ENCODE peak calls at places on chromosomes 5 and 9, in five cellular contexts. C is HepG2, S is SJSA1, T is foreskin fibroblast, O is amniotic stem cell. W is an unnamed sample.

GRCh38 chr9:135369401-135369800 is 110.2 kb upstream of the PPP1R26 start:
- DNase-seq in C (no peak), S (no peak), T (no peak), O (no peak), W (no peak)

GRCh38 chr5:143140492-143141231 is 262.8 kb downstream of the NR3C1 start:
- DNase-seq in C (no peak), S (no peak), T (no peak), O (no peak), W (no peak)

GRCh38 chr5:175663191-175664184 is 5.6 kb downstream of the HRH2 start:
- DNase-seq in C (no peak), S (no peak), T (no peak), O (no peak), W (no peak)

GRCh38 chr5:54517512-54518145 is at the start of gene SNX18:
- DNase-seq in C (peak), S (peak), T (peak), O (peak), W (peak)

GRCh38 chr5:10656176-10656830 is 92.4 kb downstream of the ANKRD33B start:
- DNase-seq in C (no peak), S (no peak), T (no peak), O (no peak), W (no peak)

GRCh38 chr9:135579356-135579755 is 17.8 kb downstream of the PAEP start:
- DNase-seq in C (no peak), S (no peak), T (no peak), O (no peak), W (no peak)

GRCh38 chr5:178625679-178626483 is 969 bp downstream of the CLK4 start:
- DNase-seq in C (no peak), S (no peak), T (no peak), O (no peak), W (peak)

GRCh38 chr9:87641067-87641466 is 84.9 kb upstream of the CTSL start:
- DNase-seq in C (no peak), S (no peak), T (no peak), O (no peak), W (no peak)

GRCh38 chr5:67416133-67416937 is 219.7 kb upstream of the CD180 start:
- DNase-seq in C (no peak), S (no peak), T (no peak), O (no peak), W (no peak)

GRCh38 chr5:36378551-36378950 is 76.8 kb upstream of the RANBP3L start:
- DNase-seq in C (no peak), S (no peak), T (peak), O (no peak), W (peak)

GRCh38 chr9:3847377-3847776 is 321.6 kb upstream of the RFX3 start:
- DNase-seq in C (no peak), S (no peak), T (no peak), O (no peak), W (no peak)

GRCh38 chr9:28287413-28287812 is 714.1 kb upstream of the C9orf72 start:
- DNase-seq in C (no peak), S (no peak), T (no peak), O (no peak), W (no peak)

GRCh38 chr5:5787366-5787765 is 364.9 kb downstream of the ICE1 start:
- DNase-seq in C (no peak), S (no peak), T (no peak), O (no peak), W (no peak)

GRCh38 chr9:128282500-128282899 is 6.4 kb downstream of the SWI5 start:
- DNase-seq in C (no peak), S (no peak), T (no peak), O (no peak), W (peak)

GRCh38 chr9:68762570-68762969 is 57.5 kb downstream of the PIP5K1B start:
- DNase-seq in C (no peak), S (no peak), T (no peak), O (no peak), W (no peak)

GRCh38 chr5:157890825-157891587 is 32.1 kb upstream of the CLINT1 start:
- DNase-seq in C (no peak), S (no peak), T (no peak), O (no peak), W (no peak)

GRCh38 chr5:145637396-145637795 is 197.7 kb downstream of the PRELID2 start:
- DNase-seq in C (no peak), S (no peak), T (no peak), O (no peak), W (no peak)

GRCh38 chr9:88745281-88746001 is 210.5 kb downstream of the NXNL2 start:
- DNase-seq in C (no peak), S (peak), T (peak), O (no peak), W (no peak)

GRCh38 chr5:5077236-5077635 is 62.9 kb upstream of the ADAMTS16 start:
- DNase-seq in C (no peak), S (no peak), T (no peak), O (no peak), W (no peak)

GRCh38 chr9:15349892-15350761 is 43.1 kb upstream of the TTC39B start:
- DNase-seq in C (peak), S (peak), T (no peak), O (no peak), W (peak)

GRCh38 chr5:380701-381309 is 59.3 kb downstream of the AHRR start:
- DNase-seq in C (no peak), S (no peak), T (no peak), O (no peak), W (peak)

GRCh38 chr5:72079288-72079687 is 28.0 kb upstream of the MAP1B start:
- DNase-seq in C (no peak), S (no peak), T (no peak), O (no peak), W (no peak)

GRCh38 chr5:139693676-139694364 is 45.7 kb downstream of the CXXC5 start:
- DNase-seq in C (no peak), S (no peak), T (no peak), O (no peak), W (no peak)

GRCh38 chr9:2745560-2746380 is 28.5 kb downstream of the KCNV2 start:
- DNase-seq in C (no peak), S (no peak), T (no peak), O (no peak), W (no peak)

GRCh38 chr5:1668141-1668721 is 131.4 kb downstream of the MRPL36 start:
- DNase-seq in C (no peak), S (no peak), T (no peak), O (no peak), W (peak)

GRCh38 chr9:81031422-81032029 is 657.8 kb downstream of the TLE1 start:
- DNase-seq in C (no peak), S (no peak), T (peak), O (no peak), W (no peak)

GRCh38 chr5:392431-392988 is 50.5 kb upstream of the EXOC3 start:
- DNase-seq in C (no peak), S (no peak), T (no peak), O (no peak), W (peak)

GRCh38 chr5:151298063-151298462 is 5.5 kb downstream of the SLC36A3 start:
- DNase-seq in C (peak), S (no peak), T (peak), O (peak), W (peak)

GRCh38 chr9:121246821-121247511 is 21.0 kb upstream of the GSN start:
- DNase-seq in C (no peak), S (no peak), T (peak), O (peak), W (peak)

GRCh38 chr5:72392326-72392733 is 72.2 kb downstream of the PTCD2 start:
- DNase-seq in C (no peak), S (no peak), T (peak), O (peak), W (no peak)

GRCh38 chr9:131747352-131747751 is 7.5 kb upstream of the RAPGEF1 start:
- DNase-seq in C (peak), S (peak), T (peak), O (no peak), W (no peak)

GRCh38 chr5:36276864-36277263 is 24.8 kb downstream of the RANBP3L start:
- DNase-seq in C (no peak), S (no peak), T (no peak), O (no peak), W (no peak)

GRCh38 chr5:138583984-138584637 is 8.9 kb upstream of the HSPA9 start:
- DNase-seq in C (peak), S (no peak), T (no peak), O (no peak), W (no peak)

GRCh38 chr5:143629871-143630658 is 181.9 kb upstream of the HMHB1 start:
- DNase-seq in C (peak), S (peak), T (peak), O (no peak), W (peak)

GRCh38 chr5:126857472-126858410 is 80.8 kb downstream of the LMNB1 start:
- DNase-seq in C (no peak), S (no peak), T (no peak), O (no peak), W (peak)

GRCh38 chr5:88979244-88979643 is 96.3 kb upstream of the MEF2C start:
- DNase-seq in C (no peak), S (no peak), T (peak), O (no peak), W (no peak)

W was measured in osteoblast.